ENCODE peak calls at places on chromosomes 2 and 18, in six cellular contexts. F, G, M, H, C and T are unnamed samples.

GRCh38 chr18:35344736-35345459 is 678 bp upstream of the ZNF24 start:
- DNase-seq in F (peak; percentile 13), G (no peak), M (no peak), H (no peak), C (peak; percentile 28), T (no peak)

GRCh38 chr2:227864161-227864756 is 7.2 kb upstream of the DAW1 start:
- DNase-seq in F (no peak), G (no peak), M (no peak), H (no peak), C (no peak), T (no peak)

GRCh38 chr2:61877571-61878245 is 10.7 kb downstream of the CCT4 start:
- DNase-seq in F (no peak), G (no peak), M (no peak), H (no peak), C (no peak), T (no peak)

GRCh38 chr2:46299365-46300263 is 2.4 kb downstream of the EPAS1 start:
- DNase-seq in F (no peak), G (peak; percentile 80), M (peak; percentile 81), H (no peak), C (no peak), T (no peak)

GRCh38 chr2:195520671-195521155 is 136.3 kb upstream of the SLC39A10 start:
- DNase-seq in F (no peak), G (no peak), M (no peak), H (no peak), C (no peak), T (no peak)

GRCh38 chr2:226794751-226795171 is 4.9 kb downstream of the IRS1 start:
- DNase-seq in F (no peak), G (no peak), M (peak; percentile 26), H (no peak), C (no peak), T (no peak)

GRCh38 chr2:68569604-68570003 is 73.8 kb upstream of the PROKR1 start:
- DNase-seq in F (no peak), G (no peak), M (no peak), H (no peak), C (no peak), T (no peak)

GRCh38 chr2:201116959-201117734 is 1.2 kb downstream of the CFLAR start:
- DNase-seq in F (peak; percentile 89), G (peak; percentile 83), M (peak; percentile 82), H (no peak), C (peak; percentile 54), T (no peak)

GRCh38 chr18:3747176-3747973 is 297.4 kb downstream of the TGIF1 start:
- DNase-seq in F (no peak), G (no peak), M (no peak), H (no peak), C (no peak), T (peak; percentile 87)

GRCh38 chr2:233063269-233063975 is 3.3 kb downstream of the INPP5D start:
- DNase-seq in F (peak; percentile 93), G (no peak), M (no peak), H (no peak), C (peak; percentile 86), T (no peak)

GRCh38 chr2:64466696-64467462 is 12.9 kb downstream of the LGALSL start:
- DNase-seq in F (no peak), G (no peak), M (no peak), H (no peak), C (no peak), T (no peak)

GRCh38 chr2:62142054-62142453 is 53.9 kb upstream of the B3GNT2 start:
- DNase-seq in F (peak; percentile 82), G (no peak), M (no peak), H (no peak), C (no peak), T (no peak)